ENCODE peak calls at places on chromosomes 12 and 14, in five cellular contexts. P, X, M, Y and J are unnamed samples.
A peak's percentile ranks its signal among the peaks of the same experiment; 100 is the strongest.

GRCh38 chr14:47240755-47241437 is 434.5 kb downstream of the MDGA2 start:
- DNase-seq in P (no peak), X (no peak), M (no peak), Y (no peak), J (no peak)

GRCh38 chr14:76465651-76466050 is 89.7 kb downstream of the ESRRB start:
- DNase-seq in P (no peak), X (no peak), M (no peak), Y (no peak), J (no peak)

GRCh38 chr14:93005838-93006237 is 82.9 kb downstream of the CHGA start:
- DNase-seq in P (no peak), X (no peak), M (no peak), Y (no peak), J (no peak)

GRCh38 chr12:13425766-13426165 is 229.2 kb downstream of the EMP1 start:
- DNase-seq in P (no peak), X (no peak), M (peak; percentile 28), Y (no peak), J (peak; percentile 90)

GRCh38 chr14:20679907-20680306 is 4.5 kb upstream of the RNASE4 start:
- DNase-seq in P (no peak), X (no peak), M (no peak), Y (no peak), J (no peak)

GRCh38 chr14:74401504-74402241 is 24.3 kb downstream of the SYNDIG1L start:
- DNase-seq in P (no peak), X (peak; percentile 70), M (no peak), Y (peak; percentile 55), J (no peak)

GRCh38 chr12:124917841-124918621 is 3.6 kb upstream of the UBC start:
- DNase-seq in P (no peak), X (no peak), M (no peak), Y (no peak), J (no peak)

GRCh38 chr14:80275208-80275850 is 64.0 kb upstream of the DIO2 start:
- DNase-seq in P (no peak), X (no peak), M (no peak), Y (no peak), J (no peak)

GRCh38 chr12:6829532-6830220 is 1.5 kb downstream of the P3H3 start:
- DNase-seq in P (no peak), X (no peak), M (no peak), Y (no peak), J (no peak)

GRCh38 chr12:132284618-132285310 is 44.6 kb downstream of the GALNT9 start:
- DNase-seq in P (no peak), X (no peak), M (no peak), Y (no peak), J (no peak)

GRCh38 chr14:69101331-69101826 is 51.5 kb downstream of the DCAF5 start:
- DNase-seq in P (peak; percentile 49), X (no peak), M (peak; percentile 81), Y (no peak), J (peak; percentile 69)

GRCh38 chr12:86914716-86915115 is 658.5 kb upstream of the MGAT4C start:
- DNase-seq in P (no peak), X (no peak), M (peak; percentile 47), Y (no peak), J (peak; percentile 24)

GRCh38 chr12:119176267-119177055 is 2.3 kb upstream of the HSPB8 start:
- DNase-seq in P (no peak), X (no peak), M (peak; percentile 84), Y (no peak), J (peak; percentile 86)

GRCh38 chr12:10170199-10170598 is 1.7 kb downstream of the OLR1 start:
- DNase-seq in P (no peak), X (no peak), M (no peak), Y (no peak), J (no peak)

GRCh38 chr12:48881652-48882324 is 16.1 kb upstream of the RND1 start:
- DNase-seq in P (no peak), X (no peak), M (no peak), Y (no peak), J (no peak)

GRCh38 chr12:12432373-12432772 is 75.5 kb downstream of the BORCS5 start:
- DNase-seq in P (no peak), X (no peak), M (no peak), Y (no peak), J (peak; percentile 72)

GRCh38 chr14:24954697-24955037 is 95.3 kb downstream of the STXBP6 start:
- DNase-seq in P (no peak), X (no peak), M (no peak), Y (no peak), J (no peak)

GRCh38 chr12:24944598-24944975 is 4.3 kb downstream of the BCAT1 start:
- DNase-seq in P (no peak), X (no peak), M (no peak), Y (no peak), J (no peak)

GRCh38 chr12:19848426-19848825 is 409.1 kb downstream of the AEBP2 start:
- DNase-seq in P (no peak), X (no peak), M (no peak), Y (no peak), J (no peak)

GRCh38 chr12:118377891-118378470 is 1.6 kb downstream of the SUDS3 start:
- DNase-seq in P (peak; percentile 58), X (no peak), M (peak; percentile 61), Y (peak; percentile 59), J (no peak)

GRCh38 chr12:122062832-122063690 is 15.5 kb upstream of the MLXIP start:
- DNase-seq in P (peak; percentile 68), X (no peak), M (no peak), Y (no peak), J (peak; percentile 71)

GRCh38 chr12:107670999-107671643 is 14.5 kb upstream of the PWP1 start:
- DNase-seq in P (no peak), X (no peak), M (no peak), Y (no peak), J (no peak)

GRCh38 chr12:83805137-83805818 is 1107.3 kb downstream of the SLC6A15 start:
- DNase-seq in P (no peak), X (no peak), M (no peak), Y (no peak), J (no peak)

GRCh38 chr12:26185532-26186320 is 9.6 kb upstream of the SSPN start:
- DNase-seq in P (no peak), X (no peak), M (no peak), Y (no peak), J (no peak)

GRCh38 chr12:109134186-109134917 is 18.0 kb downstream of the ACACB start:
- DNase-seq in P (no peak), X (no peak), M (peak; percentile 18), Y (no peak), J (no peak)

GRCh38 chr12:53053223-53054111 is 3.6 kb downstream of the TNS2 start:
- DNase-seq in P (peak; percentile 49), X (peak; percentile 25), M (peak; percentile 23), Y (no peak), J (no peak)